ENCODE peak calls at places on chromosomes 13 and 19, in six cellular contexts. B, O, N, V, Y and P are unnamed samples.

GRCh38 chr19:1935484-1936208 is 5.3 kb upstream of the CSNK1G2 start:
- DNase-seq in B (no peak), O (no peak), N (no peak), V (no peak), Y (no peak), P (peak; percentile 28)

GRCh38 chr19:5068251-5069090 is 99.6 kb downstream of the KDM4B start:
- DNase-seq in B (no peak), O (no peak), N (no peak), V (no peak), Y (no peak), P (no peak)

GRCh38 chr19:57099199-57099661 is 20.6 kb upstream of the USP29 start:
- DNase-seq in B (peak; percentile 55), O (no peak), N (peak; percentile 82), V (no peak), Y (peak; percentile 28), P (no peak)

GRCh38 chr13:24834902-24835510 is 71.0 kb downstream of the RNF17 start:
- DNase-seq in B (no peak), O (no peak), N (no peak), V (peak; percentile 27), Y (no peak), P (peak; percentile 20)

GRCh38 chr13:59621791-59622190 is 541.9 kb downstream of the DIAPH3 start:
- DNase-seq in B (no peak), O (no peak), N (no peak), V (no peak), Y (no peak), P (no peak)

GRCh38 chr13:31982540-31982939 is 49.0 kb upstream of the FRY start:
- DNase-seq in B (no peak), O (no peak), N (peak; percentile 84), V (peak; percentile 46), Y (no peak), P (peak; percentile 17)

GRCh38 chr13:75798353-75799245 is 162.5 kb downstream of the LMO7 start:
- DNase-seq in B (no peak), O (no peak), N (no peak), V (no peak), Y (no peak), P (no peak)

GRCh38 chr13:27170221-27170520 is 1.4 kb downstream of the USP12 start:
- DNase-seq in B (no peak), O (no peak), N (no peak), V (no peak), Y (no peak), P (no peak)

GRCh38 chr13:35882722-35883497 is 248.3 kb downstream of the DCLK1 start:
- DNase-seq in B (no peak), O (no peak), N (no peak), V (no peak), Y (peak; percentile 14), P (no peak)

GRCh38 chr13:24459234-24459633 is 53.3 kb downstream of the PARP4 start:
- DNase-seq in B (no peak), O (no peak), N (no peak), V (no peak), Y (no peak), P (no peak)

GRCh38 chr13:29543230-29544215 is 52.0 kb downstream of the SLC7A1 start:
- DNase-seq in B (no peak), O (no peak), N (no peak), V (no peak), Y (no peak), P (no peak)

GRCh38 chr13:20616059-20616797 is 49.3 kb downstream of the IFT88 start:
- DNase-seq in B (no peak), O (no peak), N (no peak), V (no peak), Y (no peak), P (no peak)

GRCh38 chr13:31151837-31152236 is 9.9 kb downstream of the HSPH1 start:
- DNase-seq in B (no peak), O (no peak), N (no peak), V (no peak), Y (no peak), P (no peak)

GRCh38 chr13:87089391-87089790 is 581.8 kb upstream of the SLITRK5 start:
- DNase-seq in B (no peak), O (no peak), N (no peak), V (no peak), Y (no peak), P (no peak)

GRCh38 chr13:113927661-113928581 is 46.0 kb downstream of the C13orf46 start:
- DNase-seq in B (peak; percentile 42), O (no peak), N (peak; percentile 55), V (no peak), Y (no peak), P (no peak)

GRCh38 chr13:107202371-107203023 is 634.6 kb upstream of the ARGLU1 start:
- DNase-seq in B (no peak), O (no peak), N (no peak), V (no peak), Y (no peak), P (no peak)

GRCh38 chr13:40043759-40044158 is 388.3 kb downstream of the COG6 start:
- DNase-seq in B (no peak), O (no peak), N (no peak), V (no peak), Y (no peak), P (no peak)

GRCh38 chr13:47798906-47799305 is 202.2 kb downstream of the SUCLA2 start:
- DNase-seq in B (no peak), O (no peak), N (no peak), V (no peak), Y (no peak), P (no peak)

GRCh38 chr19:6766357-6767080 is 716 bp downstream of the SH2D3A start:
- DNase-seq in B (no peak), O (no peak), N (no peak), V (no peak), Y (no peak), P (no peak)

GRCh38 chr19:10699650-10700335 is 1.4 kb upstream of the QTRT1 start:
- DNase-seq in B (no peak), O (no peak), N (no peak), V (no peak), Y (peak; percentile 64), P (peak; percentile 27)

GRCh38 chr13:34356686-34357434 is 538.9 kb downstream of the RFC3 start:
- DNase-seq in B (no peak), O (no peak), N (no peak), V (no peak), Y (no peak), P (no peak)

GRCh38 chr13:80133631-80134083 is 207.3 kb downstream of the SPRY2 start:
- DNase-seq in B (no peak), O (no peak), N (no peak), V (no peak), Y (no peak), P (no peak)

GRCh38 chr19:15125232-15126067 is 18.2 kb downstream of the SYDE1 start:
- DNase-seq in B (peak; percentile 99), O (peak; percentile 98), N (peak; percentile 99), V (peak; percentile 99), Y (peak; percentile 99), P (peak; percentile 98)

GRCh38 chr13:39602614-39603366 is at the start of gene LHFPL6:
- DNase-seq in B (peak; percentile 87), O (peak; percentile 60), N (peak; percentile 90), V (peak; percentile 37), Y (peak; percentile 87), P (peak; percentile 76)

GRCh38 chr13:50509167-50509566 is 334.3 kb downstream of the DLEU7 start:
- DNase-seq in B (no peak), O (no peak), N (no peak), V (no peak), Y (no peak), P (no peak)

GRCh38 chr13:95710313-95710712 is 33.4 kb downstream of the DNAJC3 start:
- DNase-seq in B (no peak), O (no peak), N (no peak), V (no peak), Y (no peak), P (no peak)

GRCh38 chr13:108496364-108497215 is 132.8 kb upstream of the MYO16 start:
- DNase-seq in B (peak; percentile 49), O (no peak), N (no peak), V (no peak), Y (peak; percentile 50), P (no peak)

GRCh38 chr13:43424386-43424785 is 362.4 kb downstream of the ENOX1 start:
- DNase-seq in B (no peak), O (no peak), N (no peak), V (no peak), Y (no peak), P (no peak)

GRCh38 chr13:51501096-51501495 is 48.3 kb upstream of the INTS6 start:
- DNase-seq in B (no peak), O (no peak), N (no peak), V (no peak), Y (no peak), P (no peak)

GRCh38 chr19:39304185-39304513 is 7.9 kb downstream of the IFNL1 start:
- DNase-seq in B (no peak), O (no peak), N (no peak), V (no peak), Y (no peak), P (no peak)